ENCODE peak calls at places on chromosomes 1 and 21, in four cellular contexts. One of them, this sample, is unnamed.

GRCh38 chr1:246705368-246705767 is 18.8 kb upstream of the SCCPDH start:
- DNase-seq in HL-60: no peak
- DNase-seq in K562: no peak
- DNase-seq in GM12878: no peak
- DNase-seq in this sample: no peak

GRCh38 chr1:107862064-107862463 is 102.9 kb downstream of the VAV3 start:
- DNase-seq in HL-60: no peak
- DNase-seq in K562: no peak
- DNase-seq in GM12878: no peak
- DNase-seq in this sample: no peak

GRCh38 chr1:63557365-63557987 is 34.2 kb downstream of the EFCAB7 start:
- DNase-seq in HL-60: peak; percentile 54
- DNase-seq in K562: peak; percentile 34
- DNase-seq in GM12878: no peak
- DNase-seq in this sample: no peak

GRCh38 chr1:232404227-232404626 is 225.7 kb downstream of the SIPA1L2 start:
- DNase-seq in HL-60: no peak
- DNase-seq in K562: no peak
- DNase-seq in GM12878: no peak
- DNase-seq in this sample: no peak

GRCh38 chr1:149887456-149888159 is 11.8 kb upstream of the BOLA1 start:
- DNase-seq in HL-60: peak; percentile 96
- DNase-seq in K562: peak; percentile 70
- DNase-seq in GM12878: peak; percentile 50
- DNase-seq in this sample: peak; percentile 41

GRCh38 chr1:182337736-182338571 is 53.6 kb downstream of the GLUL start:
- DNase-seq in HL-60: no peak
- DNase-seq in K562: peak; percentile 87
- DNase-seq in GM12878: no peak
- DNase-seq in this sample: no peak

GRCh38 chr1:84967666-84968065 is 29.2 kb downstream of the MCOLN2 start:
- DNase-seq in HL-60: no peak
- DNase-seq in K562: no peak
- DNase-seq in GM12878: no peak
- DNase-seq in this sample: no peak

GRCh38 chr1:58976294-58976693 is 192.4 kb upstream of the JUN start:
- DNase-seq in HL-60: no peak
- DNase-seq in K562: no peak
- DNase-seq in GM12878: no peak
- DNase-seq in this sample: no peak

GRCh38 chr1:32925360-32926142 is 24.4 kb upstream of the TMEM54 start:
- DNase-seq in HL-60: no peak
- DNase-seq in K562: no peak
- DNase-seq in GM12878: no peak
- DNase-seq in this sample: no peak

GRCh38 chr1:10519016-10519417 is 44.3 kb downstream of the PEX14 start:
- DNase-seq in HL-60: no peak
- DNase-seq in K562: no peak
- DNase-seq in GM12878: no peak
- DNase-seq in this sample: no peak

GRCh38 chr1:21547876-21548275 is 38.7 kb downstream of the ALPL start:
- DNase-seq in HL-60: no peak
- DNase-seq in K562: no peak
- DNase-seq in GM12878: no peak
- DNase-seq in this sample: no peak

GRCh38 chr1:220927442-220927841 is 48.2 kb downstream of the HLX start:
- DNase-seq in HL-60: no peak
- DNase-seq in K562: peak; percentile 20
- DNase-seq in GM12878: no peak
- DNase-seq in this sample: no peak

GRCh38 chr1:2548068-2548589 is 8.0 kb upstream of the TNFRSF14 start:
- DNase-seq in HL-60: peak; percentile 88
- DNase-seq in K562: peak; percentile 74
- DNase-seq in GM12878: peak; percentile 50
- DNase-seq in this sample: peak; percentile 70

GRCh38 chr1:109882288-109883245 is 28.1 kb upstream of the CSF1 start:
- DNase-seq in HL-60: no peak
- DNase-seq in K562: peak; percentile 68
- DNase-seq in GM12878: no peak
- DNase-seq in this sample: no peak

GRCh38 chr1:226664413-226665101 is 74.5 kb downstream of the ITPKB start:
- DNase-seq in HL-60: no peak
- DNase-seq in K562: no peak
- DNase-seq in GM12878: no peak
- DNase-seq in this sample: no peak

GRCh38 chr1:63691672-63692425 is 82.0 kb upstream of the ROR1 start:
- DNase-seq in HL-60: peak; percentile 43
- DNase-seq in K562: peak; percentile 54
- DNase-seq in GM12878: no peak
- DNase-seq in this sample: peak; percentile 25

GRCh38 chr1:37930246-37931142 is 16.4 kb downstream of the INPP5B start:
- DNase-seq in HL-60: peak; percentile 71
- DNase-seq in K562: peak; percentile 10
- DNase-seq in GM12878: no peak
- DNase-seq in this sample: no peak

GRCh38 chr21:33114276-33114675 is 44.3 kb downstream of the OLIG1 start:
- DNase-seq in HL-60: no peak
- DNase-seq in K562: no peak
- DNase-seq in GM12878: no peak
- DNase-seq in this sample: no peak

GRCh38 chr1:84272401-84272800 is 29.1 kb upstream of the SAMD13 start:
- DNase-seq in HL-60: no peak
- DNase-seq in K562: no peak
- DNase-seq in GM12878: no peak
- DNase-seq in this sample: no peak

GRCh38 chr1:92934395-92935378 is 26.6 kb downstream of the DIPK1A start:
- DNase-seq in HL-60: no peak
- DNase-seq in K562: no peak
- DNase-seq in GM12878: no peak
- DNase-seq in this sample: no peak

GRCh38 chr1:171645553-171646336 is 6.7 kb downstream of the MYOC start:
- DNase-seq in HL-60: no peak
- DNase-seq in K562: no peak
- DNase-seq in GM12878: no peak
- DNase-seq in this sample: no peak

GRCh38 chr1:77234096-77234495 is 14.9 kb upstream of the PIGK start:
- DNase-seq in HL-60: no peak
- DNase-seq in K562: no peak
- DNase-seq in GM12878: no peak
- DNase-seq in this sample: no peak

GRCh38 chr1:219664310-219665029 is 51.6 kb upstream of the ZC3H11B start:
- DNase-seq in HL-60: no peak
- DNase-seq in K562: no peak
- DNase-seq in GM12878: no peak
- DNase-seq in this sample: no peak

GRCh38 chr1:27355683-27356082 is 11.1 kb downstream of the MAP3K6 start:
- DNase-seq in HL-60: no peak
- DNase-seq in K562: no peak
- DNase-seq in GM12878: no peak
- DNase-seq in this sample: no peak

GRCh38 chr21:41659791-41660560 is 106.9 kb downstream of the RIPK4 start:
- DNase-seq in HL-60: no peak
- DNase-seq in K562: peak; percentile 28
- DNase-seq in GM12878: no peak
- DNase-seq in this sample: no peak

GRCh38 chr1:6145351-6145750 is 34.8 kb downstream of the CHD5 start:
- DNase-seq in HL-60: no peak
- DNase-seq in K562: no peak
- DNase-seq in GM12878: no peak
- DNase-seq in this sample: no peak

GRCh38 chr1:37233606-37234005 is 199.3 kb upstream of the GRIK3 start:
- DNase-seq in HL-60: no peak
- DNase-seq in K562: no peak
- DNase-seq in GM12878: no peak
- DNase-seq in this sample: no peak

GRCh38 chr1:117473063-117473462 is 105.8 kb downstream of the MAN1A2 start:
- DNase-seq in HL-60: no peak
- DNase-seq in K562: no peak
- DNase-seq in GM12878: no peak
- DNase-seq in this sample: no peak

GRCh38 chr1:17624540-17625256 is 85.2 kb downstream of the ARHGEF10L start:
- DNase-seq in HL-60: no peak
- DNase-seq in K562: no peak
- DNase-seq in GM12878: no peak
- DNase-seq in this sample: no peak

GRCh38 chr21:42840411-42841155 is 38.8 kb downstream of the WDR4 start:
- DNase-seq in HL-60: no peak
- DNase-seq in K562: no peak
- DNase-seq in GM12878: no peak
- DNase-seq in this sample: no peak

GRCh38 chr1:234923626-234924025 is 205.0 kb downstream of the TOMM20 start:
- DNase-seq in HL-60: no peak
- DNase-seq in K562: no peak
- DNase-seq in GM12878: no peak
- DNase-seq in this sample: no peak

GRCh38 chr1:234920843-234921140 is 207.8 kb downstream of the TOMM20 start:
- DNase-seq in HL-60: no peak
- DNase-seq in K562: no peak
- DNase-seq in GM12878: no peak
- DNase-seq in this sample: no peak

GRCh38 chr1:234924450-234925355 is 203.9 kb downstream of the TOMM20 start:
- DNase-seq in HL-60: no peak
- DNase-seq in K562: no peak
- DNase-seq in GM12878: no peak
- DNase-seq in this sample: no peak

GRCh38 chr1:234921266-234922062 is 207.2 kb downstream of the TOMM20 start:
- DNase-seq in HL-60: no peak
- DNase-seq in K562: no peak
- DNase-seq in GM12878: no peak
- DNase-seq in this sample: no peak

GRCh38 chr1:234922987-234923386 is 205.7 kb downstream of the TOMM20 start:
- DNase-seq in HL-60: no peak
- DNase-seq in K562: no peak
- DNase-seq in GM12878: no peak
- DNase-seq in this sample: no peak
- TF ChIP-seq SPI1 in HL-60: no peak
- TF ChIP-seq SPI1 in K562: no peak
- TF ChIP-seq SPI1 in GM12878: no peak
- TF ChIP-seq SPI1 in this sample: no peak

DNA sequence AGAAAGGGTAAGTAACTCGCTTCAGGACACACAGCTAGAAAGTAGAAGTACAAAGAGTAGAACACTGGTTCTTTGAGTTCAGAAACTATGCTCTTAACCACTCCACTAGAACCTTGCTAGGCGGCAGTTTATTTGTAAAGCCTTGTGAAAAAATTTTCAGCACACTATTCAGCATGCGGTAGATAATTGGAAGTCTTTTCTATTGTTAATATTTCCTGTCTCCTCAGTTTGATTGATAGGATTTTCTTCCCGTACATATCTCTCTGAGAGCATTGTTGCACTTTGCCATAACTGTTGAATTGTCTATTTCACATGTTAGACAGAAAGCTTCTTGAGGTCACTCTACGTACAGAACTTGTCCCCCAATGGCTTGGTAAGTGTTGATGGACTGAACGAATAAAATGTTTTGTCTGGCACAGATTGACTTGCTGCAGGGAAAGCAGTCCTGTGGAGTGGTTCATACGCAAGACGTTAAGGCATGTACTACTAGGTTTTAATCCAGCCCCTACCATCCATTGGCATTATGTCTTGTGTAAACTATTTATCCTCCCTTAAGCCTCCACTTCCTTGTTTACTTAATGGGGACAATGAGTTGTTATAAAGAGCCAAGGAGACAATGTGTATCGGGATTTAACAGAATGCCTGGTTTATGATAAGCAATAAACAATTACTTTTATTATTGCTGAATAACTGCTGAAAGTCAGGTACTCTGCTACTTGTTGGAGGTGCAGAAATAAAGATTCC is 35.8 kb downstream of the C1orf21 start:
- DNase-seq in HL-60: no peak
- DNase-seq in K562: no peak
- DNase-seq in GM12878: no peak
- DNase-seq in this sample: no peak
- TF ChIP-seq POLR2AphosphoS5 in HL-60: no peak
- TF ChIP-seq POLR2AphosphoS5 in K562: no peak
- TF ChIP-seq POLR2AphosphoS5 in GM12878: no peak
- TF ChIP-seq POLR2AphosphoS5 in this sample: no peak

DNA sequence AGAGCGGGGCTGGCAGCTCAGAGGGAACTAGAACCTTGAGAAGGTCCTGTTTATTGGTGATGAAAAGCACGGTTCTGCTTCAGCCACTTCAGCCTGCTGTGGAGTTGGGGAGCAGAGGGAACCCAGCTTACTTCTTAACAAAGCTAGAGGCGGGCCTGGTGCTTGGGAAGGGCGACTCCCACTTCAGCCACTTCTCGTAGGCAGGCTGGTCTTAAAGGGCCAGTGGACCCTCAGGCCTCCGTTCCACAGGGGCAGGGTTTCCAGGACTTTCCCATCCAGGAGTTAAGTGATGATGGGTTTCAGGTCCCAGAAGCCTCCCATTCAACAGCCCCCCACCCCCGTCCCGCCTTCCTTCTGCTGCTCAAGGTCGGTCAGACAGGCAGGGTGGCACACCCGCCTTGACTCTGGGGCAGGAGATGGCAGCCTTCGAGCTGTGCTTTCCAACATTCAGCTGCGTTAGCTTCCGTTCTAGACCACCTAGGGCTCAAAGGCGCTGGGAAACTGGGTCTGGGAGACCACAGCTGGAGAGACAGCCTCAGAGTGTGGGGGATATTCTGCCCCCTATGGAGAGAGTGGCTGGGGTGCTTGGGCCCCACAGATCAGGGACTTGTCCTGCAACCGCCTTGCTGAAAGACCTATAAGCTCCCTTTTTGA is 3.4 kb downstream of the RUNX3 start:
- DNase-seq in HL-60: no peak
- DNase-seq in K562: no peak
- DNase-seq in GM12878: no peak
- DNase-seq in this sample: no peak
- TF ChIP-seq SPI1 in HL-60: no peak
- TF ChIP-seq SPI1 in K562: no peak
- TF ChIP-seq SPI1 in GM12878: no peak
- TF ChIP-seq SPI1 in this sample: no peak

GRCh38 chr1:156503672-156504055 is 3.1 kb upstream of the MEF2D start:
- DNase-seq in HL-60: no peak
- DNase-seq in K562: no peak
- DNase-seq in GM12878: no peak
- DNase-seq in this sample: no peak

GRCh38 chr1:156500847-156501686 is 492 bp upstream of the MEF2D start:
- DNase-seq in HL-60: peak; percentile 97
- DNase-seq in K562: peak; percentile 99
- DNase-seq in GM12878: no peak
- DNase-seq in this sample: peak; percentile 88

GRCh38 chr1:156500578-156500846 is at the start of gene MEF2D:
- DNase-seq in HL-60: no peak
- DNase-seq in K562: no peak
- DNase-seq in GM12878: no peak
- DNase-seq in this sample: no peak

GRCh38 chr1:156502749-156503671 is 2.4 kb upstream of the MEF2D start:
- DNase-seq in HL-60: peak; percentile 72
- DNase-seq in K562: no peak
- DNase-seq in GM12878: no peak
- DNase-seq in this sample: no peak

DNA sequence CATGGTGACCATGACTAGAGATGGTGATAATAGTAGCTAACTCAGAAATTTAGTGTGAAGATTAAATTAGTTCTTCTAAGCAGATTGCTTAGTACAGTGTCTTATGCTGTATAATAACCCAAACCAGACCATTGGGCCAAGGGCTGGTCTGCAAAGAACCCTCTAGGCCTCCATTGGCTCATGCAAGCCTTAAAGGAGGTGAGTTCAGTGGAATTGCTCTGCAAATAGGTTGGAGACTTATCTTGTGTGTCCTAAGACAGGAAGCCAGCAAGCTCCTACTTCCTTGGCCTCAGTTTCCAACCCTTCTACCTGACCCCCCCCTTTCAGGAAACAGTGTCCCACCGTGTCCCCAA is 1.8 kb upstream of the MEF2D start:
- DNase-seq in HL-60: no peak
- DNase-seq in K562: no peak
- DNase-seq in GM12878: no peak
- DNase-seq in this sample: no peak
- TF ChIP-seq POLR2AphosphoS5 in HL-60: no peak
- TF ChIP-seq POLR2AphosphoS5 in K562: no peak
- TF ChIP-seq POLR2AphosphoS5 in GM12878: no peak
- TF ChIP-seq POLR2AphosphoS5 in this sample: no peak

This sample was measured in GM12891.